ENCODE peak calls at places on chromosome X, in nine cellular contexts. One of them, this sample, is unnamed.

GRCh38 chrX:130726661-130727060 is 176.3 kb downstream of the ENOX2 start:
- DNase-seq in PC-3: peak; percentile 39
- DNase-seq in A549: no peak
- DNase-seq in cardiac muscle cell: no peak
- DNase-seq in fibroblast of pulmonary artery: peak; percentile 56
- DNase-seq in fibroblast of mammary gland: peak; percentile 82
- DNase-seq in brain microvascular endothelial cell: no peak
- DNase-seq in psoas muscle: no peak
- DNase-seq in fibroblast of lung: peak; percentile 72
- DNase-seq in this sample: peak; percentile 57

GRCh38 chrX:72609313-72609712 is 36.7 kb upstream of the HDAC8 start:
- DNase-seq in A549: peak; percentile 13
- DNase-seq in brain microvascular endothelial cell: no peak
- DNase-seq in fibroblast of lung: no peak
- DNase-seq in fibroblast of pulmonary artery: peak; percentile 50
- DNase-seq in psoas muscle: no peak
- DNase-seq in cardiac muscle cell: no peak
- DNase-seq in PC-3: peak; percentile 46
- DNase-seq in fibroblast of mammary gland: peak; percentile 30
- DNase-seq in this sample: peak; percentile 5

GRCh38 chrX:64265265-64265664 is 34.9 kb upstream of the ASB12 start:
- DNase-seq in fibroblast of lung: no peak
- DNase-seq in fibroblast of mammary gland: no peak
- DNase-seq in fibroblast of pulmonary artery: no peak
- DNase-seq in A549: no peak
- DNase-seq in brain microvascular endothelial cell: no peak
- DNase-seq in cardiac muscle cell: peak; percentile 50
- DNase-seq in PC-3: no peak
- DNase-seq in psoas muscle: no peak
- DNase-seq in this sample: no peak

GRCh38 chrX:6299724-6300123 is 71.1 kb upstream of the NLGN4X start:
- DNase-seq in PC-3: no peak
- DNase-seq in psoas muscle: no peak
- DNase-seq in fibroblast of lung: no peak
- DNase-seq in fibroblast of mammary gland: no peak
- DNase-seq in fibroblast of pulmonary artery: no peak
- DNase-seq in cardiac muscle cell: no peak
- DNase-seq in brain microvascular endothelial cell: no peak
- DNase-seq in A549: no peak
- DNase-seq in this sample: no peak

GRCh38 chrX:66002832-66003680 is 36.8 kb downstream of the VSIG4 start:
- DNase-seq in PC-3: no peak
- DNase-seq in fibroblast of pulmonary artery: no peak
- DNase-seq in fibroblast of mammary gland: no peak
- DNase-seq in A549: no peak
- DNase-seq in fibroblast of lung: no peak
- DNase-seq in brain microvascular endothelial cell: no peak
- DNase-seq in psoas muscle: no peak
- DNase-seq in cardiac muscle cell: no peak
- DNase-seq in this sample: no peak

GRCh38 chrX:154030715-154031305 is 11.1 kb upstream of the IRAK1 start:
- DNase-seq in fibroblast of mammary gland: no peak
- DNase-seq in fibroblast of lung: no peak
- DNase-seq in cardiac muscle cell: no peak
- DNase-seq in A549: no peak
- DNase-seq in PC-3: no peak
- DNase-seq in fibroblast of pulmonary artery: no peak
- DNase-seq in brain microvascular endothelial cell: no peak
- DNase-seq in psoas muscle: no peak
- DNase-seq in this sample: no peak

GRCh38 chrX:153727108-153727931 is 2.7 kb downstream of the ABCD1 start:
- DNase-seq in cardiac muscle cell: no peak
- DNase-seq in A549: no peak
- DNase-seq in fibroblast of lung: peak; percentile 24
- DNase-seq in fibroblast of mammary gland: no peak
- DNase-seq in psoas muscle: peak; percentile 87
- DNase-seq in PC-3: peak; percentile 50
- DNase-seq in brain microvascular endothelial cell: no peak
- DNase-seq in fibroblast of pulmonary artery: no peak
- DNase-seq in this sample: peak; percentile 9

GRCh38 chrX:113400193-113400704 is 559.6 kb upstream of the AMOT start:
- DNase-seq in fibroblast of mammary gland: no peak
- DNase-seq in fibroblast of pulmonary artery: peak; percentile 58
- DNase-seq in fibroblast of lung: peak; percentile 58
- DNase-seq in A549: no peak
- DNase-seq in PC-3: peak; percentile 6
- DNase-seq in cardiac muscle cell: no peak
- DNase-seq in psoas muscle: no peak
- DNase-seq in brain microvascular endothelial cell: no peak
- DNase-seq in this sample: peak; percentile 4

GRCh38 chrX:52346462-52347165 is 22.2 kb upstream of the XAGE2 start:
- DNase-seq in psoas muscle: no peak
- DNase-seq in fibroblast of mammary gland: peak; percentile 58
- DNase-seq in PC-3: peak; percentile 84
- DNase-seq in fibroblast of pulmonary artery: no peak
- DNase-seq in fibroblast of lung: peak; percentile 4
- DNase-seq in A549: no peak
- DNase-seq in brain microvascular endothelial cell: peak; percentile 7
- DNase-seq in cardiac muscle cell: no peak
- DNase-seq in this sample: no peak

GRCh38 chrX:3177851-3178250 is 136.6 kb downstream of the ARSF start:
- DNase-seq in PC-3: peak; percentile 11
- DNase-seq in brain microvascular endothelial cell: no peak
- DNase-seq in fibroblast of mammary gland: no peak
- DNase-seq in cardiac muscle cell: no peak
- DNase-seq in fibroblast of pulmonary artery: no peak
- DNase-seq in fibroblast of lung: peak; percentile 54
- DNase-seq in A549: no peak
- DNase-seq in psoas muscle: no peak
- DNase-seq in this sample: no peak

GRCh38 chrX:129931411-129932136 is 25.6 kb downstream of the UTP14A start:
- DNase-seq in fibroblast of mammary gland: peak; percentile 92
- DNase-seq in brain microvascular endothelial cell: peak; percentile 80
- DNase-seq in A549: peak; percentile 95
- DNase-seq in fibroblast of pulmonary artery: peak; percentile 93
- DNase-seq in PC-3: peak; percentile 83
- DNase-seq in psoas muscle: peak; percentile 97
- DNase-seq in cardiac muscle cell: peak; percentile 90
- DNase-seq in fibroblast of lung: peak; percentile 90
- DNase-seq in this sample: peak; percentile 94

GRCh38 chrX:50107470-50107869 is 93.3 kb downstream of the AKAP4 start:
- DNase-seq in A549: no peak
- DNase-seq in psoas muscle: no peak
- DNase-seq in cardiac muscle cell: no peak
- DNase-seq in fibroblast of lung: no peak
- DNase-seq in brain microvascular endothelial cell: no peak
- DNase-seq in PC-3: no peak
- DNase-seq in fibroblast of pulmonary artery: no peak
- DNase-seq in fibroblast of mammary gland: peak; percentile 23
- DNase-seq in this sample: no peak
- TF ChIP-seq CTCF in A549: no peak
- TF ChIP-seq CTCF in psoas muscle: no peak
- TF ChIP-seq CTCF in cardiac muscle cell: no peak
- TF ChIP-seq CTCF in fibroblast of lung: no peak
- TF ChIP-seq CTCF in brain microvascular endothelial cell: no peak
- TF ChIP-seq CTCF in PC-3: no peak
- TF ChIP-seq CTCF in fibroblast of pulmonary artery: no peak
- TF ChIP-seq CTCF in fibroblast of mammary gland: no peak
- TF ChIP-seq CTCF in this sample: no peak

GRCh38 chrX:39741904-39742303 is 355.9 kb downstream of the BCOR start:
- DNase-seq in A549: no peak
- DNase-seq in psoas muscle: no peak
- DNase-seq in fibroblast of mammary gland: no peak
- DNase-seq in brain microvascular endothelial cell: no peak
- DNase-seq in PC-3: no peak
- DNase-seq in cardiac muscle cell: no peak
- DNase-seq in fibroblast of lung: no peak
- DNase-seq in fibroblast of pulmonary artery: no peak
- DNase-seq in this sample: no peak
- H3K4me3 ChIP-seq in A549: no peak overlapping the region
- H3K4me3 ChIP-seq in psoas muscle: no peak overlapping the region
- H3K4me3 ChIP-seq in fibroblast of mammary gland: no peak overlapping the region
- H3K4me3 ChIP-seq in brain microvascular endothelial cell: no peak overlapping the region
- H3K4me3 ChIP-seq in PC-3: no peak overlapping the region
- H3K4me3 ChIP-seq in cardiac muscle cell: no peak overlapping the region
- H3K4me3 ChIP-seq in fibroblast of lung: no peak overlapping the region
- H3K4me3 ChIP-seq in fibroblast of pulmonary artery: no peak overlapping the region
- H3K4me3 ChIP-seq in this sample: no peak overlapping the region

DNA sequence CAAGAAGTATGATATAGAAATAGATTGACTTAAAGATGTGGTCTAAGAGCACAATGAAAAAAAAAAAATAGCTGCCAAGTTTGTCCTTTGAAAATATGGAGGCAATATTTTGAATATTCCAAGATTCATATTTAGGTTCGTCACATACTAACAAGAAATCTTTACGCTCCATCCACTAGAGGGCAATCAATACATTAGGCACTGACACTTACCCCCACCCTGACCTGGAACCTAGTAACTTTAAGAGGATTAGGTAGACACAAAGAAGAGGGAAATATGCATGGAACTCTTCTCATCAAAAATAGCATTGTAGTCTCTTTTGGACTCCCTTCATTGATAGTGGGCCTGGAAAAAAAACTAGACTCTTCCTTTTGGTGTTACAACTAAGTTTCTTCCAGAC is 1108.1 kb downstream of the PCDH19 start:
- DNase-seq in A549: no peak
- DNase-seq in brain microvascular endothelial cell: no peak
- DNase-seq in fibroblast of pulmonary artery: peak; percentile 0
- DNase-seq in cardiac muscle cell: peak; percentile 59
- DNase-seq in psoas muscle: no peak
- DNase-seq in PC-3: peak; percentile 18
- DNase-seq in fibroblast of lung: no peak
- DNase-seq in fibroblast of mammary gland: peak; percentile 5
- DNase-seq in this sample: no peak
- TF ChIP-seq CTCF in A549: peak; percentile 21
- TF ChIP-seq CTCF in brain microvascular endothelial cell: no peak
- TF ChIP-seq CTCF in fibroblast of pulmonary artery: no peak
- TF ChIP-seq CTCF in cardiac muscle cell: no peak
- TF ChIP-seq CTCF in psoas muscle: peak; percentile 10
- TF ChIP-seq CTCF in PC-3: peak; percentile 53
- TF ChIP-seq CTCF in fibroblast of lung: no peak
- TF ChIP-seq CTCF in fibroblast of mammary gland: peak; percentile 34
- TF ChIP-seq CTCF in this sample: no peak

DNA sequence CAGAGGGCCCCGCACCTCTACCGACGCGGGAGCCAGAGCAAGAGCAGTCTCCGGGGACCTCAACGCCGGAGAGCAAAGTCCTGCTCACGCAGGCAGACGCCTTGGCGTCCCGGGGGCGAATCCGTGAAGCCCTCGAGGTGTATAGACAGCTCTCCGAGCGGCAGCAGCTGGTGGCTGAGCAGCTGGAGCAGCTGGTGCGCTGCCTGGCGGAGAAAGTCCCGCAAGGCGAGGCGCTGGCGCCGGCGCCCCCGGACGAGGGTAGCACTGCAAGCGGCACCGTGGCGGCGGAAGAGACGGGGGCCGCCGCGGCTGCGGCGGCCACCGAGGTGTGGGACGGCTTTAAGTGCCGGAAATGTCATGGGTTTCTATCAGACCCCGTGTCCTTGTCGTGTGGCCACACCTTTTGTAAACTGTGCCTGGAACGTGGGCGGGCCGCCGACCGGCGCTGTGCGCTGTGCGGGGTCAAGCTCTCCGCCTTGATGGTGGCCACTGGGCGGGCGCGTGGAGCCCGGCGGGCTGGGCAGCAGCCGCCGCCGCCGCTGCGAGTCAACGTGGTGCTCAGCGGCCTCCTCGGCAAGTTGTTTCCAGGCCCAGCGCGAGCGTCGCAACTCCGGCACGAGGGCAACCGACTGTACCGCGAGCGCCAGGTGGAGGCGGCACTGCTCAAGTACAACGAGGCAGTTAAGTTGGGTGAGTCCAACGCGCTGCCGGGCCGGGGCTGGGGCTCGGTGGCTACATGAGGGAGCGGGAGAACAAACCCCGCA is 672 bp downstream of the LONRF3 start:
- DNase-seq in PC-3: peak; percentile 43
- DNase-seq in fibroblast of pulmonary artery: peak; percentile 13
- DNase-seq in A549: no peak
- DNase-seq in fibroblast of lung: peak; percentile 10
- DNase-seq in psoas muscle: peak; percentile 72
- DNase-seq in fibroblast of mammary gland: no peak
- DNase-seq in cardiac muscle cell: peak; percentile 22
- DNase-seq in brain microvascular endothelial cell: no peak
- DNase-seq in this sample: no peak
- H3K4me3 ChIP-seq in PC-3: peak overlapping the region; percentile 78
- H3K4me3 ChIP-seq in fibroblast of pulmonary artery: peak overlapping the region; percentile 40
- H3K4me3 ChIP-seq in A549: peak overlapping the region; percentile 76
- H3K4me3 ChIP-seq in fibroblast of lung: peak overlapping the region; percentile 10
- H3K4me3 ChIP-seq in psoas muscle: peak overlapping the region; percentile 85
- H3K4me3 ChIP-seq in fibroblast of mammary gland: peak overlapping the region; percentile 7
- H3K4me3 ChIP-seq in cardiac muscle cell: peak overlapping the region; percentile 25
- H3K4me3 ChIP-seq in brain microvascular endothelial cell: peak overlapping the region; percentile 29
- H3K4me3 ChIP-seq in this sample: peak overlapping the region; percentile 10

This sample was measured in astrocyte of the spinal cord.